ENCODE peak calls at places on chromosomes 5 and 9, in six cellular contexts. One of them, this sample, is unnamed.
A peak's percentile ranks its signal among the peaks of the same experiment; 100 is the strongest.

GRCh38 chr5:131854134-131854533 is 57.3 kb upstream of the FNIP1 start:
- DNase-seq in cardiac muscle cell: peak; percentile 23
- DNase-seq in adipocyte: peak; percentile 15
- DNase-seq in lower leg skin: no peak
- DNase-seq in NCI-H2171 treated with DMSO at 0.1 percent for 48 hours: no peak
- DNase-seq in T-helper 9 cell: no peak
- DNase-seq in this sample: no peak

GRCh38 chr5:134101686-134102439 is 12.6 kb upstream of the TCF7 start:
- DNase-seq in lower leg skin: no peak
- DNase-seq in adipocyte: peak; percentile 58
- DNase-seq in cardiac muscle cell: peak; percentile 42
- DNase-seq in NCI-H2171 treated with DMSO at 0.1 percent for 48 hours: peak; percentile 4
- DNase-seq in T-helper 9 cell: peak; percentile 76
- DNase-seq in this sample: no peak

GRCh38 chr5:134784241-134784920 is 25.8 kb downstream of the DDX46 start:
- DNase-seq in adipocyte: peak; percentile 15
- DNase-seq in NCI-H2171 treated with DMSO at 0.1 percent for 48 hours: no peak
- DNase-seq in cardiac muscle cell: no peak
- DNase-seq in lower leg skin: no peak
- DNase-seq in T-helper 9 cell: no peak
- DNase-seq in this sample: no peak

GRCh38 chr5:151234476-151235238 is 10.8 kb upstream of the CCDC69 start:
- DNase-seq in lower leg skin: peak; percentile 89
- DNase-seq in NCI-H2171 treated with DMSO at 0.1 percent for 48 hours: no peak
- DNase-seq in adipocyte: peak; percentile 82
- DNase-seq in cardiac muscle cell: peak; percentile 96
- DNase-seq in T-helper 9 cell: no peak
- DNase-seq in this sample: peak; percentile 47

GRCh38 chr5:137708062-137708461 is 27.8 kb downstream of the KLHL3 start:
- DNase-seq in NCI-H2171 treated with DMSO at 0.1 percent for 48 hours: no peak
- DNase-seq in cardiac muscle cell: no peak
- DNase-seq in T-helper 9 cell: no peak
- DNase-seq in adipocyte: no peak
- DNase-seq in lower leg skin: no peak
- DNase-seq in this sample: no peak

GRCh38 chr5:2989517-2989916 is 238.0 kb upstream of the IRX2 start:
- DNase-seq in NCI-H2171 treated with DMSO at 0.1 percent for 48 hours: no peak
- DNase-seq in cardiac muscle cell: no peak
- DNase-seq in lower leg skin: peak; percentile 29
- DNase-seq in adipocyte: no peak
- DNase-seq in T-helper 9 cell: no peak
- DNase-seq in this sample: no peak

GRCh38 chr5:56326116-56326515 is 93.0 kb upstream of the ANKRD55 start:
- DNase-seq in lower leg skin: no peak
- DNase-seq in NCI-H2171 treated with DMSO at 0.1 percent for 48 hours: no peak
- DNase-seq in cardiac muscle cell: no peak
- DNase-seq in T-helper 9 cell: no peak
- DNase-seq in adipocyte: no peak
- DNase-seq in this sample: no peak

GRCh38 chr9:69573666-69574456 is 98.3 kb downstream of the APBA1 start:
- DNase-seq in adipocyte: peak; percentile 17
- DNase-seq in NCI-H2171 treated with DMSO at 0.1 percent for 48 hours: peak; percentile 66
- DNase-seq in T-helper 9 cell: no peak
- DNase-seq in lower leg skin: no peak
- DNase-seq in cardiac muscle cell: peak; percentile 70
- DNase-seq in this sample: peak; percentile 39

GRCh38 chr9:107491081-107492053 is 1.8 kb upstream of the KLF4 start:
- DNase-seq in lower leg skin: peak; percentile 92
- DNase-seq in cardiac muscle cell: peak; percentile 27
- DNase-seq in T-helper 9 cell: no peak
- DNase-seq in NCI-H2171 treated with DMSO at 0.1 percent for 48 hours: peak; percentile 18
- DNase-seq in adipocyte: peak; percentile 3
- DNase-seq in this sample: no peak

GRCh38 chr5:76401801-76402250 is 1.3 kb upstream of the IQGAP2 start:
- DNase-seq in lower leg skin: no peak
- DNase-seq in adipocyte: no peak
- DNase-seq in NCI-H2171 treated with DMSO at 0.1 percent for 48 hours: no peak
- DNase-seq in T-helper 9 cell: peak; percentile 10
- DNase-seq in cardiac muscle cell: no peak
- DNase-seq in this sample: no peak

GRCh38 chr9:37582548-37583157 is 6.5 kb upstream of the FBXO10 start:
- DNase-seq in lower leg skin: no peak
- DNase-seq in adipocyte: peak; percentile 87
- DNase-seq in NCI-H2171 treated with DMSO at 0.1 percent for 48 hours: peak; percentile 39
- DNase-seq in cardiac muscle cell: peak; percentile 81
- DNase-seq in T-helper 9 cell: no peak
- DNase-seq in this sample: peak; percentile 76

GRCh38 chr5:103821361-103821760 is 258.8 kb upstream of the NUDT12 start:
- DNase-seq in NCI-H2171 treated with DMSO at 0.1 percent for 48 hours: no peak
- DNase-seq in T-helper 9 cell: no peak
- DNase-seq in adipocyte: no peak
- DNase-seq in lower leg skin: no peak
- DNase-seq in cardiac muscle cell: no peak
- DNase-seq in this sample: no peak

GRCh38 chr9:19689324-19690087 is 99.3 kb downstream of the SLC24A2 start:
- DNase-seq in T-helper 9 cell: no peak
- DNase-seq in NCI-H2171 treated with DMSO at 0.1 percent for 48 hours: no peak
- DNase-seq in adipocyte: no peak
- DNase-seq in lower leg skin: no peak
- DNase-seq in cardiac muscle cell: peak; percentile 36
- DNase-seq in this sample: no peak

GRCh38 chr9:8734760-8735159 is 935.2 kb upstream of the DMAC1 start:
- DNase-seq in adipocyte: no peak
- DNase-seq in lower leg skin: no peak
- DNase-seq in cardiac muscle cell: no peak
- DNase-seq in T-helper 9 cell: no peak
- DNase-seq in NCI-H2171 treated with DMSO at 0.1 percent for 48 hours: no peak
- DNase-seq in this sample: no peak

GRCh38 chr5:96823900-96824351 is 16.2 kb upstream of the ERAP1 start:
- DNase-seq in cardiac muscle cell: peak; percentile 55
- DNase-seq in T-helper 9 cell: no peak
- DNase-seq in adipocyte: peak; percentile 33
- DNase-seq in lower leg skin: no peak
- DNase-seq in NCI-H2171 treated with DMSO at 0.1 percent for 48 hours: no peak
- DNase-seq in this sample: peak; percentile 58

GRCh38 chr5:147509041-147509709 is 693 bp downstream of the DPYSL3 start:
- DNase-seq in cardiac muscle cell: peak; percentile 32
- DNase-seq in T-helper 9 cell: no peak
- DNase-seq in NCI-H2171 treated with DMSO at 0.1 percent for 48 hours: peak; percentile 12
- DNase-seq in adipocyte: peak; percentile 68
- DNase-seq in lower leg skin: peak; percentile 88
- DNase-seq in this sample: peak; percentile 17

GRCh38 chr5:145834917-145835838 is at the start of gene PRELID2:
- DNase-seq in NCI-H2171 treated with DMSO at 0.1 percent for 48 hours: no peak
- DNase-seq in cardiac muscle cell: peak; percentile 94
- DNase-seq in lower leg skin: peak; percentile 96
- DNase-seq in T-helper 9 cell: no peak
- DNase-seq in adipocyte: peak; percentile 97
- DNase-seq in this sample: peak; percentile 81

GRCh38 chr5:168788107-168788506 is 208.9 kb upstream of the PANK3 start:
- DNase-seq in T-helper 9 cell: no peak
- DNase-seq in cardiac muscle cell: no peak
- DNase-seq in adipocyte: no peak
- DNase-seq in NCI-H2171 treated with DMSO at 0.1 percent for 48 hours: peak; percentile 84
- DNase-seq in lower leg skin: no peak
- DNase-seq in this sample: no peak

GRCh38 chr9:109963079-109963478 is 183.1 kb downstream of the PALM2AKAP2 start:
- DNase-seq in cardiac muscle cell: no peak
- DNase-seq in NCI-H2171 treated with DMSO at 0.1 percent for 48 hours: no peak
- DNase-seq in lower leg skin: no peak
- DNase-seq in T-helper 9 cell: no peak
- DNase-seq in adipocyte: no peak
- DNase-seq in this sample: no peak

GRCh38 chr5:132876020-132876759 is 2.7 kb downstream of the LEAP2 start:
- DNase-seq in T-helper 9 cell: no peak
- DNase-seq in adipocyte: peak; percentile 53
- DNase-seq in NCI-H2171 treated with DMSO at 0.1 percent for 48 hours: no peak
- DNase-seq in lower leg skin: no peak
- DNase-seq in cardiac muscle cell: no peak
- DNase-seq in this sample: peak; percentile 34

GRCh38 chr5:69378376-69378775 is 8.8 kb downstream of the RAD17 start:
- DNase-seq in T-helper 9 cell: no peak
- DNase-seq in adipocyte: no peak
- DNase-seq in lower leg skin: no peak
- DNase-seq in cardiac muscle cell: no peak
- DNase-seq in NCI-H2171 treated with DMSO at 0.1 percent for 48 hours: no peak
- DNase-seq in this sample: no peak

GRCh38 chr5:180832638-180833068 is 28.4 kb downstream of the ZFP62 start:
- DNase-seq in lower leg skin: no peak
- DNase-seq in NCI-H2171 treated with DMSO at 0.1 percent for 48 hours: no peak
- DNase-seq in cardiac muscle cell: no peak
- DNase-seq in adipocyte: no peak
- DNase-seq in T-helper 9 cell: no peak
- DNase-seq in this sample: no peak

GRCh38 chr5:114305402-114306207 is 56.3 kb upstream of the KCNN2 start:
- DNase-seq in NCI-H2171 treated with DMSO at 0.1 percent for 48 hours: no peak
- DNase-seq in adipocyte: peak; percentile 69
- DNase-seq in lower leg skin: no peak
- DNase-seq in T-helper 9 cell: no peak
- DNase-seq in cardiac muscle cell: peak; percentile 34
- DNase-seq in this sample: peak; percentile 2

GRCh38 chr5:40227366-40227765 is 452.3 kb upstream of the PTGER4 start:
- DNase-seq in lower leg skin: no peak
- DNase-seq in T-helper 9 cell: no peak
- DNase-seq in cardiac muscle cell: no peak
- DNase-seq in adipocyte: no peak
- DNase-seq in NCI-H2171 treated with DMSO at 0.1 percent for 48 hours: no peak
- DNase-seq in this sample: no peak

This sample was measured in AG10803.